ENCODE peak calls at places on chromosome 4, in six cellular contexts. Y is NCI-H345, I is Right ventricle myocardium superior, G is AG10803, V is Kasumi-1, D is cardiac muscle cell. O is an unnamed sample.

GRCh38 chr4:185293202-185293601 is 83.8 kb downstream of the SNX25 start:
- DNase-seq in Y (no peak), I (no peak), G (no peak), V (no peak), D (no peak), O (no peak)

GRCh38 chr4:150010525-150011126 is 67.6 kb upstream of the DCLK2 start:
- DNase-seq in Y (peak), I (no peak), G (peak), V (peak), D (peak), O (no peak)

GRCh38 chr4:163681208-163681821 is 186.8 kb downstream of the TMA16 start:
- DNase-seq in Y (no peak), I (no peak), G (no peak), V (peak), D (peak), O (no peak)

GRCh38 chr4:146041139-146042004 is 102.7 kb upstream of the ZNF827 start:
- DNase-seq in Y (no peak), I (no peak), G (no peak), V (no peak), D (no peak), O (no peak)

GRCh38 chr4:169286562-169287301 is 16.0 kb upstream of the SH3RF1 start:
- DNase-seq in Y (no peak), I (no peak), G (peak), V (no peak), D (no peak), O (no peak)

GRCh38 chr4:162163892-162164759 is at the start of gene FSTL5:
- DNase-seq in Y (no peak), I (peak), G (peak), V (peak), D (peak), O (no peak)

GRCh38 chr4:105894570-105895323 is 524 bp upstream of the NPNT start:
- DNase-seq in Y (peak), I (peak), G (peak), V (no peak), D (no peak), O (no peak)

GRCh38 chr4:139564502-139564901 is 8.5 kb upstream of the SETD7 start:
- DNase-seq in Y (no peak), I (no peak), G (no peak), V (peak), D (no peak), O (no peak)

GRCh38 chr4:96354036-96354712 is 514.3 kb downstream of the PDHA2 start:
- DNase-seq in Y (no peak), I (no peak), G (no peak), V (no peak), D (peak), O (no peak)

GRCh38 chr4:183966371-183966770 is 61.3 kb downstream of the STOX2 start:
- DNase-seq in Y (no peak), I (no peak), G (no peak), V (no peak), D (no peak), O (no peak)

GRCh38 chr4:83962492-83962891 is 426.6 kb downstream of the GPAT3 start:
- DNase-seq in Y (no peak), I (no peak), G (no peak), V (no peak), D (no peak), O (no peak)

GRCh38 chr4:38062088-38062893 is 102.1 kb downstream of the PTTG2 start:
- DNase-seq in Y (peak), I (peak), G (peak), V (peak), D (peak), O (peak)

GRCh38 chr4:75895744-75896314 is 6.4 kb downstream of the PPEF2 start:
- DNase-seq in Y (peak), I (no peak), G (peak), V (peak), D (peak), O (no peak)

GRCh38 chr4:75939890-75940691 is 722 bp downstream of the NAAA start:
- DNase-seq in Y (peak), I (peak), G (peak), V (peak), D (peak), O (peak)

GRCh38 chr4:110020139-110020538 is 107.5 kb downstream of the EGF start:
- DNase-seq in Y (no peak), I (no peak), G (peak), V (no peak), D (peak), O (no peak)

GRCh38 chr4:65344278-65344825 is 325.9 kb downstream of the EPHA5 start:
- DNase-seq in Y (no peak), I (no peak), G (no peak), V (no peak), D (no peak), O (no peak)

O was measured in GM18507.